ENCODE peak calls at places on chromosomes 12 and 14, in ten cellular contexts. K is NCI-H1092 treated with DMSO at 0.1 percent for 48 hours, B is AG04450, Q is astrocyte of the spinal cord, O is endothelial cell, L is NCI-H1417, S is thoracic aorta, H is NCI-H1436, R is NCI-H1694, D is ELR. P is an unnamed sample.

GRCh38 chr12:70393787-70394519 is 27.9 kb downstream of the KCNMB4 start:
- DNase-seq in K (no peak), B (no peak), Q (peak), O (no peak), L (no peak), S (no peak), H (no peak), R (no peak), D (peak), P (no peak)

GRCh38 chr12:58575281-58575680 is 345.0 kb downstream of the LRIG3 start:
- DNase-seq in K (no peak), B (peak), Q (peak), O (no peak), L (no peak), S (no peak), H (no peak), R (no peak), D (peak), P (no peak)

GRCh38 chr12:78916845-78917480 is 52.4 kb downstream of the SYT1 start:
- DNase-seq in K (no peak), B (no peak), Q (peak), O (no peak), L (no peak), S (no peak), H (no peak), R (no peak), D (peak), P (no peak)

GRCh38 chr14:76673261-76673660 is 88.0 kb upstream of the VASH1 start:
- DNase-seq in K (no peak), B (no peak), Q (no peak), O (no peak), L (no peak), S (no peak), H (no peak), R (no peak), D (no peak), P (no peak)

GRCh38 chr14:22893706-22894105 is 10.7 kb downstream of the REM2 start:
- DNase-seq in K (no peak), B (no peak), Q (no peak), O (no peak), L (no peak), S (no peak), H (no peak), R (no peak), D (no peak), P (no peak)

GRCh38 chr14:57502581-57503254 is 9.1 kb upstream of the CCDC198 start:
- DNase-seq in K (no peak), B (no peak), Q (peak), O (no peak), L (peak), S (no peak), H (peak), R (no peak), D (no peak), P (no peak)

GRCh38 chr12:94145231-94145979 is 3.0 kb upstream of the PLXNC1 start:
- DNase-seq in K (no peak), B (no peak), Q (peak), O (no peak), L (peak), S (no peak), H (no peak), R (no peak), D (peak), P (peak)

GRCh38 chr14:79841433-79841832 is 369.9 kb downstream of the DIO2 start:
- DNase-seq in K (no peak), B (no peak), Q (no peak), O (no peak), L (no peak), S (no peak), H (no peak), R (no peak), D (no peak), P (no peak)

GRCh38 chr14:63478024-63478423 is 65.2 kb downstream of the PPP2R5E start:
- DNase-seq in K (no peak), B (no peak), Q (no peak), O (no peak), L (no peak), S (no peak), H (no peak), R (no peak), D (no peak), P (no peak)

GRCh38 chr12:65496617-65497016 is 218.1 kb downstream of the MSRB3 start:
- DNase-seq in K (no peak), B (no peak), Q (no peak), O (no peak), L (no peak), S (no peak), H (no peak), R (no peak), D (no peak), P (no peak)

GRCh38 chr12:583251-583869 is 79.9 kb downstream of the NINJ2 start:
- DNase-seq in K (no peak), B (no peak), Q (no peak), O (no peak), L (no peak), S (no peak), H (no peak), R (no peak), D (no peak), P (no peak)

GRCh38 chr12:49643135-49643534 is 19.8 kb downstream of the PRPF40B start:
- DNase-seq in K (no peak), B (no peak), Q (no peak), O (no peak), L (no peak), S (no peak), H (no peak), R (no peak), D (no peak), P (no peak)

GRCh38 chr12:3398196-3398789 is 92.7 kb upstream of the PRMT8 start:
- DNase-seq in K (no peak), B (no peak), Q (no peak), O (no peak), L (no peak), S (no peak), H (no peak), R (no peak), D (no peak), P (no peak)

GRCh38 chr12:10207136-10207535 is 5.5 kb upstream of the GABARAPL1 start:
- DNase-seq in K (no peak), B (no peak), Q (no peak), O (no peak), L (no peak), S (no peak), H (no peak), R (no peak), D (no peak), P (no peak)

P was measured in smooth muscle cell of the brain vasculature.